ENCODE peak calls at places on chromosomes 5 and 9, in eight cellular contexts. J, D, A, N, F, B, V and C are unnamed samples.
A peak's percentile ranks its signal among the peaks of the same experiment; 100 is the strongest.

GRCh38 chr5:172703952-172704351 is 62.9 kb downstream of the NEURL1B start:
- DNase-seq in V (no peak), D (no peak), F (no peak), B (no peak), N (no peak), J (no peak), A (no peak), C (no peak)

GRCh38 chr5:154862766-154863165 is 4.3 kb downstream of the CNOT8 start:
- DNase-seq in F (no peak), A (no peak), V (no peak), J (no peak), N (no peak), B (peak; percentile 23), D (no peak), C (peak; percentile 30)

GRCh38 chr9:126419475-126419874 is 92.8 kb downstream of the MVB12B start:
- DNase-seq in A (no peak), D (no peak), V (no peak), N (no peak), J (no peak), B (no peak), F (no peak), C (peak; percentile 78)

GRCh38 chr5:126186210-126186609 is 237.0 kb upstream of the GRAMD2B start:
- DNase-seq in V (no peak), B (no peak), N (no peak), F (no peak), J (no peak), D (no peak), A (no peak), C (no peak)

GRCh38 chr9:137320555-137321384 is 18.7 kb upstream of the NRARP start:
- DNase-seq in V (peak; percentile 64), A (no peak), J (no peak), D (peak; percentile 67), F (no peak), B (no peak), N (no peak), C (no peak)

GRCh38 chr9:136694163-136694864 is 7.1 kb upstream of the AGPAT2 start:
- DNase-seq in N (no peak), V (peak; percentile 90), F (peak; percentile 85), J (no peak), B (peak; percentile 50), A (peak; percentile 50), D (no peak), C (no peak)

GRCh38 chr9:86185872-86186271 is 73.6 kb downstream of the C9orf153 start:
- DNase-seq in F (no peak), B (no peak), N (no peak), D (no peak), V (no peak), A (no peak), J (no peak), C (peak; percentile 15)

GRCh38 chr9:95250462-95251058 is 66.9 kb downstream of the FANCC start:
- DNase-seq in D (no peak), N (no peak), A (peak; percentile 6), F (no peak), V (no peak), J (no peak), B (no peak), C (no peak)

GRCh38 chr9:97737429-97737828 is 40.3 kb upstream of the XPA start:
- DNase-seq in V (peak; percentile 55), B (no peak), J (no peak), N (no peak), D (no peak), F (no peak), A (no peak), C (no peak)

GRCh38 chr9:71112866-71113265 is 8.6 kb downstream of the TRPM3 start:
- DNase-seq in D (no peak), N (no peak), J (no peak), V (no peak), A (no peak), B (no peak), F (no peak), C (no peak)

GRCh38 chr9:73916016-73916673 is 581.0 kb upstream of the RORB start:
- DNase-seq in N (no peak), A (peak; percentile 2), B (peak; percentile 8), F (no peak), V (peak; percentile 48), D (no peak), J (no peak), C (peak; percentile 14)

GRCh38 chr9:108316633-108317032 is 539.2 kb downstream of the ACTL7B start:
- DNase-seq in D (no peak), F (no peak), A (no peak), J (no peak), B (no peak), N (no peak), V (no peak), C (no peak)

GRCh38 chr9:82593436-82593835 is 469.5 kb downstream of the RASEF start:
- DNase-seq in B (no peak), J (no peak), N (no peak), V (no peak), D (no peak), F (no peak), A (no peak), C (peak; percentile 34)

GRCh38 chr5:150658699-150659265 is 2.3 kb upstream of the MYOZ3 start:
- DNase-seq in A (no peak), V (no peak), N (no peak), B (no peak), D (peak; percentile 37), J (peak; percentile 11), F (no peak), C (no peak)

GRCh38 chr5:149938791-149939358 is 5.7 kb downstream of the PDE6A start:
- DNase-seq in J (no peak), B (peak; percentile 73), V (no peak), F (no peak), A (peak; percentile 92), N (no peak), D (no peak), C (peak; percentile 82)

GRCh38 chr9:98994226-98995058 is 50.7 kb downstream of the COL15A1 start:
- DNase-seq in V (no peak), N (no peak), B (peak; percentile 25), A (no peak), D (no peak), J (no peak), F (no peak), C (no peak)

GRCh38 chr5:39186289-39186688 is 33.1 kb downstream of the FYB1 start:
- DNase-seq in V (no peak), D (no peak), A (no peak), N (no peak), J (no peak), F (no peak), B (no peak), C (no peak)

GRCh38 chr5:39186722-39187539 is 32.4 kb downstream of the FYB1 start:
- DNase-seq in N (no peak), V (no peak), A (no peak), J (no peak), B (no peak), D (no peak), F (no peak), C (no peak)

GRCh38 chr5:39189297-39189955 is 29.9 kb downstream of the FYB1 start:
- DNase-seq in J (no peak), B (no peak), D (no peak), A (no peak), F (no peak), V (no peak), N (no peak), C (no peak)

GRCh38 chr5:39187873-39188731 is 31.3 kb downstream of the FYB1 start:
- DNase-seq in D (no peak), A (no peak), B (no peak), N (no peak), F (no peak), J (no peak), V (no peak), C (no peak)

DNA sequence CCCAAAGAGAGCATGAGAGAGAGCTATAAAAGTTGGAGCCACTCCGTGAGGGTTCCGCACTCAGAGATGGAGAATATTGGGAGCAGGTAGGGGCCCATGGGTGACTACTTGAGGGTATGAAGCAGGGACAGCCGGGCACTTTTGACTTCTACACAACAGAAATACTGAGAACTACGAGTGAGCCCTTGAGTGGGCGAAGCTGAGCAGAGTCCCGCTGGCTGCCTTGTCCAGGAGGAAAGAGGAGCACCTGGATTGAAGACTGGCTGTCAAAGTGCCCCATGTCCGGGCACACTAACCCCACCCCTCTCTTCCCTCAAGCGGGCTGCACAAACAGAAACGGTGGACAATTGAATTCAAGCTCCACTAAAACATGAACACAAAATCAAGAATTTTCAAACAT is 33.6 kb downstream of the FYB1 start:
- DNase-seq in D (no peak), F (no peak), A (no peak), J (no peak), N (no peak), B (no peak), V (no peak), C (no peak)
- H3K4me3 ChIP-seq in D (no peak overlapping the region), F (no peak overlapping the region), A (no peak overlapping the region), J (no peak overlapping the region), N (no peak overlapping the region), B (no peak overlapping the region), V (no peak overlapping the region), C (no peak overlapping the region)

DNA sequence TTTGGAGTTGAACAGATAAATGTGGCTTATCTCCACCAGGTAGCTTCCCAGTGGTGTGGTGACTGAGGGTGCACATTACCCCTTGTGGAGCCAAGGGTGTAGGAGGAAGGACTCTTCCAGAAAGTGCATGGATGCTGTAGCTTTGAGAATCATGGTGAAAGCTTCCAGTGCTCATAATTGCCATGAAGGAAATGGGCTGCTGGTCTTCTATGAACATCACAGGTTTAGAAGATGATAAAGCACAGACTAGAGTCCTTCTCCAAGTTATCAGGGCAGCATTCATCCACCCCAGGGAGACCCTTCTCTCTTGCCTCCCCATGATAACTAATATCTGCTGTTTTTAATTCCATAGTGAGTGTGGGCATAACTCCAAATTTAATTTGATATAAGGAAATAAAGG is 93.4 kb upstream of the CHD1 start:
- DNase-seq in V (no peak), J (no peak), N (no peak), D (no peak), F (peak; percentile 27), B (no peak), A (no peak), C (no peak)
- TF ChIP-seq CTCF in V (no peak), J (no peak), N (no peak), D (no peak), F (no peak), B (no peak), A (no peak), C (no peak)

DNA sequence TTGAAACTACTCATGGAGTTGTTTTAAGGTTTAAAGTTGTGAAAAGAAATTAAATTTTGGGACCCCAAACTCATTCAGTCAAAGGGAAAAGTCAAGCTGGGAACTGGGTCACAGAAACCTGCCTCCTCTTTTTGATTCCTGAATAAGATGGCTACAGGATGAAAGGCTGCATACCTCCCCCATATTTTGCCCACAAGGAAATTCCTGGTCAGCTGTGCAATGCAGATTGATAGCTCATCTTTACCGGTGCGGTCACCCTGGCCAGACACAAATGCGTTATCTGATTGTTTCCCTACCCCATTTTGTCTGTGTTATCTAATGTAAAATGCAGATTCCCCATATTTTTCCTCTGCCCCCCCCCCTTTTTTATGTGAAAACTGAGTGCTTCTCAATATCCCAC is 1.3 kb downstream of the HAVCR2 start:
- DNase-seq in N (no peak), A (no peak), B (no peak), F (no peak), J (no peak), V (no peak), D (no peak), C (no peak)
- H3K4me3 ChIP-seq in N (no peak overlapping the region), A (no peak overlapping the region), B (no peak overlapping the region), F (no peak overlapping the region), J (no peak overlapping the region), V (no peak overlapping the region), D (no peak overlapping the region), C (no peak overlapping the region)

DNA sequence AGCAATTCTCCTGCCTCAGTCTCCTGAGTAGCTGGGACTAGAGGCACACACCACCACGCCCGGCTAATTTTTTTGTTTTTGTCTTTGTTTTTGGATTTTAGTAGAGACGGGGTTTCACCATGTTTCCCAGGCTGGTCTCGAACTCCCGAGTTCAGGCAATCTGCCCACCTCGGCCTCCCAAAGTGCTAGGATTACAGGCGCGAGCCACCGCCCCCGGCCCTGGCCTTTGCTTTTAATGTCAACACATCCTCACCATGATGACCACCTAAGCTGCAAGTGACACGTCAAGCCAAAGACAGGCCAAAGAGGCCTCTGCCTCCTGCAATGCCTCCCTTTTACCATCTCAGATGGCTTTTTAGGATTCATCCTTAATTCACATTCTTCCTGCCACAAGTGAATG is 121.5 kb upstream of the NR5A1 start:
- DNase-seq in N (no peak), B (no peak), F (no peak), D (no peak), A (no peak), J (no peak), V (no peak), C (no peak)
- TF ChIP-seq CTCF in N (no peak), B (no peak), F (no peak), D (no peak), A (no peak), J (no peak), V (no peak), C (no peak)